ENCODE peak calls at places on chromosomes 13 and 19, in eight cellular contexts. U is A549; Q is CD8-positive, alpha-beta T cell; R is left ventricle myocardium inferior; H is upper lobe of right lung; W is psoas muscle; Z is HFF-Myc; M is adrenal gland. N is an unnamed sample.

GRCh38 chr19:460877-461609 is at the start of gene SHC2:
- DNase-seq in W (peak), U (no peak), Q (peak), M (no peak), H (no peak), Z (no peak), R (peak), N (no peak)

GRCh38 chr19:6608950-6609349 is 18.0 kb upstream of the CD70 start:
- DNase-seq in Z (no peak), R (no peak), H (no peak), W (no peak), Q (no peak), U (no peak), M (no peak), N (no peak)

GRCh38 chr13:36530050-36530789 is 97.9 kb downstream of the CCNA1 start:
- DNase-seq in H (peak), Q (no peak), U (no peak), R (no peak), M (no peak), Z (no peak), W (no peak), N (no peak)

GRCh38 chr13:41614671-41615519 is 157.5 kb downstream of the RGCC start:
- DNase-seq in M (no peak), H (no peak), R (no peak), U (no peak), Q (no peak), Z (no peak), W (no peak), N (no peak)

GRCh38 chr13:30895773-30896172 is 10.3 kb upstream of the MEDAG start:
- DNase-seq in W (peak), H (no peak), U (no peak), M (peak), Q (no peak), Z (no peak), R (peak), N (no peak)

GRCh38 chr19:12994701-12995595 is at the start of gene NFIX:
- DNase-seq in Z (no peak), U (no peak), W (peak), R (peak), Q (peak), H (peak), M (peak), N (no peak)

GRCh38 chr13:19592657-19593175 is 31.4 kb upstream of the TPTE2 start:
- DNase-seq in U (no peak), Z (no peak), R (no peak), M (no peak), H (no peak), W (no peak), Q (no peak), N (no peak)

GRCh38 chr13:24064258-24064860 is 96.2 kb upstream of the SPATA13 start:
- DNase-seq in Q (no peak), H (no peak), R (no peak), Z (no peak), M (no peak), W (no peak), U (no peak), N (no peak)

GRCh38 chr13:113047587-113047986 is 58.0 kb upstream of the F7 start:
- DNase-seq in W (peak), R (no peak), U (no peak), Q (no peak), M (no peak), H (no peak), Z (no peak), N (no peak)

GRCh38 chr19:11693505-11694499 is 44.9 kb downstream of the ZNF823 start:
- DNase-seq in H (no peak), U (no peak), Z (peak), M (no peak), Q (no peak), R (no peak), W (no peak), N (no peak)

GRCh38 chr13:98749501-98749900 is 3.0 kb downstream of the SLC15A1 start:
- DNase-seq in Q (no peak), W (no peak), R (no peak), Z (no peak), M (no peak), H (no peak), U (no peak), N (no peak)

GRCh38 chr13:50911051-50911690 is 1.6 kb downstream of the RNASEH2B start:
- DNase-seq in M (no peak), R (no peak), U (no peak), W (no peak), H (no peak), Z (no peak), Q (no peak), N (no peak)

GRCh38 chr13:64428196-64428595 is 2801.9 kb downstream of the PCDH9 start:
- DNase-seq in R (no peak), Q (no peak), Z (peak), H (no peak), W (no peak), U (no peak), M (no peak), N (no peak)

GRCh38 chr13:100184095-100184494 is 95.2 kb downstream of the PCCA start:
- DNase-seq in R (no peak), Q (no peak), U (no peak), Z (no peak), H (no peak), M (no peak), W (no peak), N (no peak)

GRCh38 chr19:788821-789472 is 8.3 kb upstream of the PTBP1 start:
- DNase-seq in Q (no peak), H (no peak), R (no peak), W (peak), Z (no peak), U (no peak), M (no peak), N (no peak)

GRCh38 chr19:30150626-30151025 is 208.6 kb downstream of the URI1 start:
- DNase-seq in M (no peak), Z (no peak), U (no peak), Q (no peak), H (no peak), R (no peak), W (no peak), N (no peak)

GRCh38 chr13:106700007-106700950 is 132.3 kb upstream of the ARGLU1 start:
- DNase-seq in W (no peak), H (no peak), Z (no peak), Q (no peak), M (no peak), R (no peak), U (no peak), N (no peak)

GRCh38 chr13:33183431-33184130 is 102.0 kb downstream of the STARD13 start:
- DNase-seq in Q (no peak), Z (no peak), W (no peak), H (no peak), M (no peak), U (no peak), R (no peak), N (no peak)

GRCh38 chr13:27926644-27927434 is 7.0 kb downstream of the PDX1 start:
- DNase-seq in R (no peak), Q (no peak), Z (no peak), M (no peak), U (no peak), W (no peak), H (no peak), N (no peak)

GRCh38 chr13:103145476-103145875 is 79.3 kb upstream of the SLC10A2 start:
- DNase-seq in U (no peak), Z (no peak), R (no peak), M (no peak), Q (no peak), W (no peak), H (no peak), N (no peak)

GRCh38 chr13:97212540-97213146 is 9.5 kb upstream of the MBNL2 start:
- DNase-seq in Z (no peak), Q (no peak), H (no peak), R (no peak), W (no peak), M (no peak), U (peak), N (no peak)

GRCh38 chr13:110950819-110951570 is 36.1 kb upstream of the ANKRD10 start:
- DNase-seq in W (no peak), Z (no peak), H (no peak), U (no peak), M (no peak), Q (no peak), R (no peak), N (no peak)

GRCh38 chr19:10543420-10544241 is at the start of gene ATG4D:
- DNase-seq in H (peak), R (peak), U (peak), Z (no peak), M (peak), Q (peak), W (peak), N (no peak)

GRCh38 chr19:39645800-39646411 is 9.8 kb upstream of the LGALS16 start:
- DNase-seq in R (no peak), U (no peak), Q (no peak), W (no peak), H (no peak), Z (peak), M (no peak), N (no peak)

GRCh38 chr13:89082623-89083022 is 1411.5 kb downstream of the SLITRK5 start:
- DNase-seq in Q (no peak), H (no peak), U (no peak), R (no peak), Z (no peak), W (no peak), M (no peak), N (no peak)

GRCh38 chr19:13150919-13151604 is 851 bp downstream of the IER2 start:
- DNase-seq in H (no peak), Q (no peak), R (peak), Z (no peak), U (no peak), W (no peak), M (peak), N (no peak)

GRCh38 chr13:58619396-58620113 is 988.0 kb downstream of the PCDH17 start:
- DNase-seq in M (no peak), U (no peak), W (no peak), R (no peak), H (no peak), Q (no peak), Z (no peak), N (no peak)

GRCh38 chr13:80362488-80362887 is 21.6 kb upstream of the SPRY2 start:
- DNase-seq in R (no peak), H (no peak), U (no peak), W (no peak), Z (no peak), M (no peak), Q (no peak), N (no peak)

GRCh38 chr13:45231722-45232121 is 30.9 kb upstream of the KCTD4 start:
- DNase-seq in R (no peak), H (no peak), M (no peak), U (no peak), Z (no peak), Q (no peak), W (no peak), N (no peak)

GRCh38 chr13:43269037-43269476 is 245.7 kb downstream of the DNAJC15 start:
- DNase-seq in Q (no peak), H (no peak), M (peak), R (no peak), Z (peak), U (peak), W (no peak), N (no peak)

DNA sequence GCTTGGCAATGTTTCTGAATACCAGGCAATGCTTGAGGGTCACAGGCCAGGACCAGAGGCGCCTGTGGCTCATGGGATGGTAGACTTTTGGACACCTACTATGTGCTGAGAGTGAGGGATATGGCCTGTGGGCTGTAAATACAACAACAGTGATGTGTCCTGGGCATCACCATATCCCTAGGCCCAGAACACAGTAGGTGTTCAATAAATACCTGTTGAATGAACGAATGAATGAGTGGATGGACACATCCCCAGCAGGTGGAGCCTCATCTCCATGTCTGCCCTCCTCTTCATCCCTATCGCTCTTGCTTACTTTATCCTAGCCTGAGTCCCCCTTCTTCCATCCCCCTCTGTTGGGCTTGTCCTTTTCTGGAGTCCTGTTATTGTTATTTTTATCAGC is 16.5 kb upstream of the NANOS2 start:
- DNase-seq in W (no peak), H (no peak), M (no peak), Q (no peak), Z (no peak), U (no peak), R (no peak), N (no peak)
- TF ChIP-seq CTCF in W (no peak), H (no peak), M (no peak), Q (no peak), Z (no peak), U (no peak), R (peak), N (no peak)

GRCh38 chr19:44202470-44202869 is 9.9 kb upstream of the ZNF227 start:
- DNase-seq in U (no peak), R (no peak), Q (no peak), M (no peak), H (no peak), W (no peak), Z (no peak), N (no peak)
- H3K4me3 ChIP-seq in U (no peak), R (no peak), Q (no peak), M (no peak), H (no peak), W (no peak), Z (no peak), N (no peak)

GRCh38 chr19:3785464-3785937 is 680 bp downstream of the MATK start:
- DNase-seq in U (no peak), W (no peak), Q (peak), Z (no peak), H (no peak), R (no peak), M (no peak), N (no peak)

GRCh38 chr19:3784607-3785463 is 1.3 kb downstream of the MATK start:
- DNase-seq in W (no peak), Z (no peak), R (no peak), U (peak), M (no peak), Q (no peak), H (peak), N (no peak)

GRCh38 chr19:3782903-3783302 is 3.3 kb downstream of the MATK start:
- DNase-seq in U (no peak), W (no peak), Z (no peak), M (no peak), H (peak), Q (no peak), R (no peak), N (no peak)

GRCh38 chr19:3782330-3782729 is 3.9 kb downstream of the MATK start:
- DNase-seq in Q (no peak), Z (no peak), H (no peak), R (no peak), W (no peak), U (no peak), M (no peak), N (no peak)

DNA sequence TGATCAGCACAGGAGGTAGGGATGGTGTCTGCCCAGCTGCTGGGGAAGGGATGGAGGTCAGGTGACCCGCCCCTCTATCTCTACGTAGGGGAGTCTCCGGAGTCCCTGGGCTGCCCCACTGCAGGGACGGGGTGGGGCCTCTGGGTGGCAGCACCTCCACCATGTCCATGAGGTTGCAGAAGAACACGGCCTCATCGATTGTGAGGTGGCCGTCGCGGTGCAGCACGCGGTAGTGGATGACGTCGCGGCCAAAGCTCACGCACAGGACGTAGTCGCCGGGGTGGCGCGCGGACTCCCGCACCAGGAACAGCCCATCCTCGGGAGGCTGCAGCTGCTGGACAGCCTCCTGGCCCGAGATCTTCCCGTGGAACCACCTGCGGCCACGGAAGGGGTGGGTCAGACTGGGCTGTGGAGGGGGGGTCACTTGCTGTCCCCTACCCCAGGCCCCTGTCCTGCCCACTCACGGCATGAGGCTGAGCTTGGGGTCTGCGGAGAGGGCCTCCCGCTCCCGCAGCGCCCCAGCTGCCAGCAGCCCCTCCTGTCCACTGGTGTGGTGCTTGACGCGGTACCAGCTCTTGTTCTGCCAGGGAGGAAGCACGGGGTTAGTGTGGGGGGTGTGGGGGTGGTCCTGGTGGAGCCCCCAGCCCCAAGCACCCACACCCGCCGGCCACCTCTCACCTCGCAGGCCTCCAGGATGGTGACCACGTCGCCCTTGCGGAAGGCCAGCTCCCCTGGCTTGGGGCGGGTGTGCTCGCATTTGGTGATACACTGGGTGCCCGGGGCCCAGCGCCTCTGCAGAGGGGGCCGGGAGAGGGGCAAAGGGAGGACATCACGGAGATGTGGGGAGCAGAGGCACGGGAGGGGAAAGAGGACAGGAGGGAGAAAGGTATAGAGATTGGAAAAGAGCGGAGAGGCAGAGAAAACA is 2.3 kb downstream of the MATK start:
- DNase-seq in Q (peak), R (no peak), W (no peak), H (peak), Z (no peak), M (no peak), U (no peak), N (no peak)
- TF ChIP-seq CTCF in Q (peak), R (peak), W (no peak), H (peak), Z (peak), M (peak), U (no peak), N (peak)

GRCh38 chr19:37537391-37537947 is 30.7 kb downstream of the ZNF793 start:
- DNase-seq in R (no peak), Q (no peak), Z (no peak), W (no peak), H (no peak), U (no peak), M (no peak), N (no peak)
- H3K4me3 ChIP-seq in R (no peak), Q (peak), Z (no peak), W (no peak), H (no peak), U (no peak), M (no peak), N (no peak)

GRCh38 chr19:31656507-31656906 is 307.3 kb upstream of the TSHZ3 start:
- DNase-seq in W (no peak), R (no peak), Z (no peak), U (no peak), H (no peak), Q (no peak), M (no peak), N (no peak)
- TF ChIP-seq CTCF in W (no peak), R (no peak), Z (no peak), U (no peak), H (no peak), Q (no peak), M (no peak), N (no peak)

N was measured in GM12864.